ENCODE peak calls at places on chromosomes 3 and 15, in six cellular contexts. One of them, this sample, is unnamed. For H3K36me3, the result is how much of the 10 kb centered on the place peaks cover.

GRCh38 chr15:69749797-69750196 is 297.2 kb downstream of the RPLP1 start:
- DNase-seq in bronchial epithelial cell: peak
- DNase-seq in MM.1S: peak
- DNase-seq in thoracic aorta: no peak
- DNase-seq in tibial artery: no peak
- DNase-seq in astrocyte: no peak
- DNase-seq in this sample: no peak

GRCh38 chr3:127787071-127787490 is 35.2 kb downstream of the MGLL start:
- DNase-seq in bronchial epithelial cell: no peak
- DNase-seq in MM.1S: no peak
- DNase-seq in thoracic aorta: no peak
- DNase-seq in tibial artery: peak
- DNase-seq in astrocyte: no peak
- DNase-seq in this sample: no peak

GRCh38 chr15:64572856-64573255 is 112.5 kb downstream of the ZNF609 start:
- DNase-seq in bronchial epithelial cell: no peak
- DNase-seq in MM.1S: no peak
- DNase-seq in thoracic aorta: no peak
- DNase-seq in tibial artery: no peak
- DNase-seq in astrocyte: no peak
- DNase-seq in this sample: no peak

GRCh38 chr3:174397848-174398247 is 461.3 kb upstream of the NAALADL2 start:
- DNase-seq in bronchial epithelial cell: peak
- DNase-seq in MM.1S: peak
- DNase-seq in thoracic aorta: no peak
- DNase-seq in tibial artery: no peak
- DNase-seq in astrocyte: peak
- DNase-seq in this sample: no peak

GRCh38 chr3:168250415-168250861 is 154.7 kb upstream of the GOLIM4 start:
- DNase-seq in bronchial epithelial cell: peak
- DNase-seq in MM.1S: peak
- DNase-seq in thoracic aorta: no peak
- DNase-seq in tibial artery: no peak
- DNase-seq in astrocyte: peak
- DNase-seq in this sample: no peak

GRCh38 chr3:173894-174293 is 22.7 kb upstream of the CHL1 start:
- DNase-seq in bronchial epithelial cell: peak
- DNase-seq in MM.1S: peak
- DNase-seq in thoracic aorta: no peak
- DNase-seq in tibial artery: no peak
- DNase-seq in astrocyte: no peak
- DNase-seq in this sample: no peak

GRCh38 chr15:90845201-90845949 is 23.0 kb upstream of the FURIN start:
- DNase-seq in bronchial epithelial cell: peak
- DNase-seq in MM.1S: no peak
- DNase-seq in thoracic aorta: no peak
- DNase-seq in tibial artery: no peak
- DNase-seq in astrocyte: peak
- DNase-seq in this sample: no peak

GRCh38 chr3:176953106-176954080 is 243.9 kb downstream of the TBL1XR1 start:
- DNase-seq in bronchial epithelial cell: peak
- DNase-seq in MM.1S: no peak
- DNase-seq in thoracic aorta: no peak
- DNase-seq in tibial artery: no peak
- DNase-seq in astrocyte: peak
- DNase-seq in this sample: no peak

GRCh38 chr15:77251662-77252061 is 168.2 kb downstream of the PEAK1 start:
- DNase-seq in bronchial epithelial cell: no peak
- DNase-seq in MM.1S: no peak
- DNase-seq in thoracic aorta: no peak
- DNase-seq in tibial artery: no peak
- DNase-seq in astrocyte: peak
- DNase-seq in this sample: no peak

DNA sequence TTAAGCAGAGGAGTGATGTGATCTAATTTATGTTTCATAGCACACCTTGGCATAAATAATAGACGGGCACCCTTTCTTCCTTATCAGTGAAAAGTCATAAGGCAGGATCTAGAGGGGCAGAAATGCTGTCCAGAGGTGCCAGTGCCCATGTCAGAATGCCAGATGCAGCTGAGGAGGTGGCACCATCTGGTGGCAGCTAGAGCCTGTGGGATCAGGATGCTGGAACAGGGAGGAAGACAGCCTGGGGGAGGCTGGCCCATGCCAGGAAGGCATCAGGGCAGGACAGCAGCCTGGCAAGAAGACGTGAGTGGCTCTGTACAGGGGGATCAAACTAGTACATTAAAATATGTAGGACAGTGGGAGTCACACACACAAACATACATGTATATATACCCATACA is 16.5 kb downstream of the MYH15 start:
- DNase-seq in bronchial epithelial cell: no peak
- DNase-seq in MM.1S: no peak
- DNase-seq in thoracic aorta: no peak
- DNase-seq in tibial artery: no peak
- DNase-seq in astrocyte: no peak
- DNase-seq in this sample: no peak
- TF ChIP-seq CTCF in bronchial epithelial cell: peak
- TF ChIP-seq CTCF in MM.1S: peak
- TF ChIP-seq CTCF in thoracic aorta: no peak
- TF ChIP-seq CTCF in tibial artery: no peak
- TF ChIP-seq CTCF in astrocyte: no peak
- TF ChIP-seq CTCF in this sample: peak

GRCh38 chr15:67103869-67104268 is 38.5 kb downstream of the SMAD3 start:
- DNase-seq in bronchial epithelial cell: no peak
- DNase-seq in MM.1S: no peak
- DNase-seq in thoracic aorta: no peak
- DNase-seq in tibial artery: no peak
- DNase-seq in astrocyte: no peak
- DNase-seq in this sample: no peak

GRCh38 chr15:67103432-67103831 is 38.0 kb downstream of the SMAD3 start:
- DNase-seq in bronchial epithelial cell: no peak
- DNase-seq in MM.1S: no peak
- DNase-seq in thoracic aorta: no peak
- DNase-seq in tibial artery: no peak
- DNase-seq in astrocyte: no peak
- DNase-seq in this sample: no peak

GRCh38 chr15:67101981-67102929 is 36.9 kb downstream of the SMAD3 start:
- DNase-seq in bronchial epithelial cell: peak
- DNase-seq in MM.1S: peak
- DNase-seq in thoracic aorta: no peak
- DNase-seq in tibial artery: no peak
- DNase-seq in astrocyte: peak
- DNase-seq in this sample: no peak

GRCh38 chr15:67104453-67104852 is 39.1 kb downstream of the SMAD3 start:
- DNase-seq in bronchial epithelial cell: no peak
- DNase-seq in MM.1S: no peak
- DNase-seq in thoracic aorta: no peak
- DNase-seq in tibial artery: no peak
- DNase-seq in astrocyte: no peak
- DNase-seq in this sample: no peak

DNA sequence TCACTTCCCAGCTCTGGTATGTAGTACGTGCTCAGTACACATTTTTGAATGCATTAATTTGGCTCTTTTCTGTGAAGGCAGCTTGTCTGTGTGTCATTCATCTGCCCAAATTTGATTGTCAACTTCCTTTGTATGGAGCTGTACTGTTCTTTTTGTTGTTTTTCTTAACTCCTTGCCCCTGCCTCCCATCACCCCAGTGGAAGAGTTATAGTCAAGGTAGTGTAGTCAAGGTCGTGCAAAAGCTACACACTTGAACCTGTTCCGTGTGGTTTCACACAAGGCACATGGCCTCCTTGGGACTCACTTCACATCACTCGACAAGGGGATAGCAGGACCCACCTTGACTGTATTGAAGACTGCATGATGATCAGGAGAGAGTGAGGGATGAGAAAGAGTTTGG is 37.6 kb downstream of the SMAD3 start:
- DNase-seq in bronchial epithelial cell: no peak
- DNase-seq in MM.1S: no peak
- DNase-seq in thoracic aorta: no peak
- DNase-seq in tibial artery: no peak
- DNase-seq in astrocyte: no peak
- DNase-seq in this sample: no peak
- H3K4me3 ChIP-seq in bronchial epithelial cell: no peak
- H3K4me3 ChIP-seq in MM.1S: no peak
- H3K4me3 ChIP-seq in thoracic aorta: no peak
- H3K4me3 ChIP-seq in tibial artery: no peak
- H3K4me3 ChIP-seq in astrocyte: no peak
- H3K4me3 ChIP-seq in this sample: no peak

DNA sequence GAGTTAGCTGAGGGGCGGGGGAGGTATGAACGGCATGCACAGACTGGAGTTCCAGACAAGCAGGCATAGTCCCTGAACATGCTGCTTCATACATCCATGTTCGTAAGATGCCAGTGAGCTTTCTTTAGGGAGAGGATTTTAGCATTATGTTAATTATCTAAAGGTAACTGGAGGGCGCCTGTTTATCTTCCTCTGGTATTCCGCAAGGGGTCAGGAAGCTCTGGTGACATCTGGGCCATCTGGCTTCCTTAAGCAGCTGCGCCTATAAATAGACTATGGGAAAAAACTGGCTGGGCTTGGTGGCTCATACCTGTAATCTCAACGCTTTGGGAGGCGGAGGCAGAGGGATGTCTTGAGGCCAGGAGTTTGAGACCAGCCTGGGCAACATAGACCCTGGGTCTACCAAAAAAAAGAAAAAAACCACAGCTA is 1.5 kb upstream of the FBXO22 start:
- DNase-seq in bronchial epithelial cell: no peak
- DNase-seq in MM.1S: no peak
- DNase-seq in thoracic aorta: no peak
- DNase-seq in tibial artery: no peak
- DNase-seq in astrocyte: no peak
- DNase-seq in this sample: no peak
- H3K36me3 ChIP-seq in bronchial epithelial cell: under half
- H3K36me3 ChIP-seq in MM.1S: under half
- H3K36me3 ChIP-seq in thoracic aorta: under half
- H3K36me3 ChIP-seq in tibial artery: under half
- H3K36me3 ChIP-seq in astrocyte: under half
- H3K36me3 ChIP-seq in this sample: under half

GRCh38 chr15:33226559-33227181 is 32.2 kb upstream of the FMN1 start:
- DNase-seq in bronchial epithelial cell: peak
- DNase-seq in MM.1S: peak
- DNase-seq in thoracic aorta: no peak
- DNase-seq in tibial artery: no peak
- DNase-seq in astrocyte: peak
- DNase-seq in this sample: no peak
- TF ChIP-seq CTCF in bronchial epithelial cell: peak
- TF ChIP-seq CTCF in MM.1S: peak
- TF ChIP-seq CTCF in thoracic aorta: peak
- TF ChIP-seq CTCF in tibial artery: peak
- TF ChIP-seq CTCF in astrocyte: peak
- TF ChIP-seq CTCF in this sample: peak

DNA sequence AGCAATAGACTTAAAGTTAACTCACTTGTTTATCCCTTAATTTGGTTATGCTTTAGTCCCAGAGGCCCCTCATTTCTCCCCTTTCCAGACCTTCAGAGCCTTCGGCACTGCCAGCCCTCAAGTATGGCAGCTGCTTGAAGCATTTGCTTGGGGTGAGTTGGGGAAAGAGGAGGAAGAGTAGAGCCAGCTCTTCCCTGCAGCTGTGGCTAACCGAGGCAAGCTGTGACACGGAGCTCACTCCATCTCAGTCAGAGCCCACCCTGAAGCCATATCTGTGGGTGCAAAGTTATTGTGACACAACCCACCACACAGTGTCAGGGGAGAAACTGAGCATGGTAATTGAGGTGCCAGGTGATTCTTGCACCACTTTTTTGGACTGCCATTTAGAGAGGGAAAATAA is 66.1 kb downstream of the FILIP1L start:
- DNase-seq in bronchial epithelial cell: no peak
- DNase-seq in MM.1S: no peak
- DNase-seq in thoracic aorta: no peak
- DNase-seq in tibial artery: no peak
- DNase-seq in astrocyte: no peak
- DNase-seq in this sample: no peak
- H3K4me3 ChIP-seq in bronchial epithelial cell: no peak
- H3K4me3 ChIP-seq in MM.1S: peak
- H3K4me3 ChIP-seq in thoracic aorta: no peak
- H3K4me3 ChIP-seq in tibial artery: no peak
- H3K4me3 ChIP-seq in astrocyte: no peak
- H3K4me3 ChIP-seq in this sample: no peak

GRCh38 chr15:74620636-74621545 is 5.3 kb downstream of the CLK3 start:
- DNase-seq in bronchial epithelial cell: peak
- DNase-seq in MM.1S: peak
- DNase-seq in thoracic aorta: peak
- DNase-seq in tibial artery: peak
- DNase-seq in astrocyte: peak
- DNase-seq in this sample: no peak

GRCh38 chr15:74621546-74621920 is 5.9 kb downstream of the CLK3 start:
- DNase-seq in bronchial epithelial cell: no peak
- DNase-seq in MM.1S: no peak
- DNase-seq in thoracic aorta: no peak
- DNase-seq in tibial artery: no peak
- DNase-seq in astrocyte: no peak
- DNase-seq in this sample: no peak

GRCh38 chr15:74624020-74624602 is 8.5 kb downstream of the CLK3 start:
- DNase-seq in bronchial epithelial cell: no peak
- DNase-seq in MM.1S: no peak
- DNase-seq in thoracic aorta: no peak
- DNase-seq in tibial artery: no peak
- DNase-seq in astrocyte: no peak
- DNase-seq in this sample: no peak

GRCh38 chr15:74621936-74622335 is 6.3 kb downstream of the CLK3 start:
- DNase-seq in bronchial epithelial cell: no peak
- DNase-seq in MM.1S: no peak
- DNase-seq in thoracic aorta: no peak
- DNase-seq in tibial artery: no peak
- DNase-seq in astrocyte: no peak
- DNase-seq in this sample: no peak

GRCh38 chr15:74622758-74623157 is 7.1 kb downstream of the CLK3 start:
- DNase-seq in bronchial epithelial cell: no peak
- DNase-seq in MM.1S: no peak
- DNase-seq in thoracic aorta: no peak
- DNase-seq in tibial artery: no peak
- DNase-seq in astrocyte: no peak
- DNase-seq in this sample: no peak
- H3K36me3 ChIP-seq in bronchial epithelial cell: half or more
- H3K36me3 ChIP-seq in MM.1S: under half
- H3K36me3 ChIP-seq in thoracic aorta: half or more
- H3K36me3 ChIP-seq in tibial artery: half or more
- H3K36me3 ChIP-seq in astrocyte: half or more
- H3K36me3 ChIP-seq in this sample: half or more

This sample was measured in ascending aorta.